ENCODE peak calls at places on chromosomes 5 and 9, in six cellular contexts. W is sigmoid colon, B is K562, R is transverse colon, Y is HCT116, C is uterus. U is an unnamed sample.

GRCh38 chr5:7464182-7464581 is 68.2 kb downstream of the ADCY2 start:
- DNase-seq in W (no peak), B (no peak), R (no peak), Y (no peak), C (no peak), U (no peak)

GRCh38 chr9:133429641-133430161 is 7.5 kb downstream of the ADAMTS13 start:
- DNase-seq in W (no peak), B (peak; percentile 67), R (peak; percentile 59), Y (no peak), C (no peak), U (peak; percentile 26)

GRCh38 chr9:26746357-26747072 is 146.1 kb downstream of the CAAP1 start:
- DNase-seq in W (no peak), B (peak; percentile 16), R (no peak), Y (peak; percentile 41), C (no peak), U (no peak)

GRCh38 chr5:128084228-128085167 is 932 bp downstream of the SLC12A2 start:
- DNase-seq in W (peak; percentile 78), B (peak; percentile 64), R (peak; percentile 47), Y (no peak), C (peak; percentile 31), U (peak; percentile 36)

GRCh38 chr5:67528953-67529352 is 332.4 kb upstream of the CD180 start:
- DNase-seq in W (no peak), B (no peak), R (no peak), Y (no peak), C (no peak), U (no peak)

GRCh38 chr5:139843991-139844390 is 48.4 kb downstream of the PSD2 start:
- DNase-seq in W (no peak), B (no peak), R (no peak), Y (no peak), C (no peak), U (no peak)

GRCh38 chr9:138080979-138081378 is 203.4 kb downstream of the CACNA1B start:
- DNase-seq in W (no peak), B (no peak), R (no peak), Y (no peak), C (peak; percentile 1), U (no peak)

GRCh38 chr9:73183917-73184861 is 32.5 kb downstream of the ANXA1 start:
- DNase-seq in W (no peak), B (peak; percentile 38), R (no peak), Y (peak; percentile 38), C (no peak), U (no peak)

GRCh38 chr5:124061663-124062062 is 549.7 kb downstream of the CSNK1G3 start:
- DNase-seq in W (peak; percentile 67), B (no peak), R (peak; percentile 16), Y (no peak), C (peak; percentile 24), U (no peak)

GRCh38 chr5:33892419-33893151 is 795 bp upstream of the ADAMTS12 start:
- DNase-seq in W (peak; percentile 73), B (no peak), R (peak; percentile 10), Y (no peak), C (peak; percentile 52), U (no peak)

GRCh38 chr5:43396762-43397304 is 15.4 kb downstream of the CCL28 start:
- DNase-seq in W (peak; percentile 64), B (no peak), R (peak; percentile 45), Y (no peak), C (peak; percentile 43), U (peak; percentile 20)

GRCh38 chr9:84357235-84357634 is 16.7 kb upstream of the SLC28A3 start:
- DNase-seq in W (no peak), B (no peak), R (no peak), Y (no peak), C (no peak), U (no peak)

GRCh38 chr5:112338681-112339337 is 80.3 kb downstream of the EPB41L4A start:
- DNase-seq in W (no peak), B (no peak), R (no peak), Y (no peak), C (no peak), U (no peak)

GRCh38 chr5:157431544-157432200 is 28.3 kb upstream of the NIPAL4 start:
- DNase-seq in W (no peak), B (peak; percentile 43), R (peak; percentile 23), Y (peak; percentile 38), C (no peak), U (no peak)

GRCh38 chr5:54484219-54484894 is 28.9 kb downstream of the HSPB3 start:
- DNase-seq in W (no peak), B (no peak), R (no peak), Y (no peak), C (no peak), U (no peak)

GRCh38 chr5:26003966-26004365 is 1034.4 kb downstream of the CDH9 start:
- DNase-seq in W (no peak), B (no peak), R (no peak), Y (no peak), C (no peak), U (no peak)

GRCh38 chr9:124755061-124755460 is 16.1 kb downstream of the NR6A1 start:
- DNase-seq in W (no peak), B (no peak), R (no peak), Y (no peak), C (no peak), U (no peak)

GRCh38 chr9:98168952-98169488 is 23.4 kb downstream of the CORO2A start:
- DNase-seq in W (peak; percentile 50), B (peak; percentile 88), R (peak; percentile 63), Y (no peak), C (no peak), U (no peak)

GRCh38 chr9:2729721-2730120 is 12.4 kb downstream of the KCNV2 start:
- DNase-seq in W (no peak), B (no peak), R (no peak), Y (no peak), C (no peak), U (no peak)

GRCh38 chr5:149060325-149060724 is 2.5 kb downstream of the SH3TC2 start:
- DNase-seq in W (no peak), B (peak; percentile 65), R (peak; percentile 45), Y (no peak), C (no peak), U (peak; percentile 71)

GRCh38 chr5:160869962-160870521 is 18.0 kb upstream of the ATP10B start:
- DNase-seq in W (no peak), B (no peak), R (no peak), Y (no peak), C (no peak), U (no peak)

GRCh38 chr5:16459451-16459850 is 6.1 kb downstream of the ZNF622 start:
- DNase-seq in W (no peak), B (no peak), R (no peak), Y (no peak), C (no peak), U (no peak)
- H3K27ac ChIP-seq in W (no peak overlapping the region), B (no peak overlapping the region), R (no peak overlapping the region), Y (no peak overlapping the region), C (no peak overlapping the region), U (peak overlapping the region; percentile 95)

GRCh38 chr9:86944974-86945867 is 2.1 kb downstream of the GAS1 start:
- DNase-seq in W (peak; percentile 71), B (no peak), R (no peak), Y (no peak), C (peak; percentile 32), U (peak; percentile 33)

GRCh38 chr9:86946712-86947145 is 577 bp downstream of the GAS1 start:
- DNase-seq in W (peak; percentile 85), B (no peak), R (peak; percentile 33), Y (no peak), C (no peak), U (peak; percentile 73)

GRCh38 chr9:86943871-86944240 is 3.5 kb downstream of the GAS1 start:
- DNase-seq in W (no peak), B (no peak), R (no peak), Y (no peak), C (no peak), U (no peak)

GRCh38 chr9:86947146-86948081 is at the start of gene GAS1:
- DNase-seq in W (peak; percentile 97), B (peak; percentile 37), R (peak; percentile 78), Y (peak; percentile 41), C (peak; percentile 88), U (peak; percentile 88)

GRCh38 chr9:86945868-86946711 is 1.2 kb downstream of the GAS1 start:
- DNase-seq in W (peak; percentile 82), B (no peak), R (peak; percentile 44), Y (no peak), C (peak; percentile 59), U (peak; percentile 61)
- TF ChIP-seq POLR2A in W (no peak), B (no peak), R (no peak), Y (no peak), C (no peak), U (no peak)

GRCh38 chr5:14296533-14297331 is 153.6 kb downstream of the TRIO start:
- DNase-seq in W (no peak), B (no peak), R (no peak), Y (no peak), C (no peak), U (no peak)

GRCh38 chr5:14298126-14298847 is 155.1 kb downstream of the TRIO start:
- DNase-seq in W (no peak), B (no peak), R (no peak), Y (no peak), C (peak; percentile 28), U (no peak)

GRCh38 chr5:14295610-14296009 is 152.5 kb downstream of the TRIO start:
- DNase-seq in W (no peak), B (no peak), R (no peak), Y (no peak), C (no peak), U (no peak)

GRCh38 chr5:14299666-14300065 is 156.5 kb downstream of the TRIO start:
- DNase-seq in W (no peak), B (no peak), R (no peak), Y (no peak), C (no peak), U (no peak)

GRCh38 chr5:14297697-14298096 is 154.6 kb downstream of the TRIO start:
- DNase-seq in W (no peak), B (no peak), R (no peak), Y (no peak), C (no peak), U (no peak)
- H3K36me3 ChIP-seq in W (peaks cover 6% of the 10 kb centered on the region), B (no peaks in the 10 kb centered on the region), R (peaks cover 20% of the 10 kb centered on the region), Y (peaks cover 3% of the 10 kb centered on the region), C (no peaks in the 10 kb centered on the region), U (peaks cover 51% of the 10 kb centered on the region)

GRCh38 chr9:96554801-96555566 is 64.7 kb downstream of the CDC14B start:
- DNase-seq in W (no peak), B (no peak), R (no peak), Y (no peak), C (no peak), U (no peak)

GRCh38 chr9:96551403-96551802 is 68.2 kb downstream of the CDC14B start:
- DNase-seq in W (no peak), B (no peak), R (no peak), Y (no peak), C (no peak), U (no peak)

GRCh38 chr9:96550659-96551058 is 69.0 kb downstream of the CDC14B start:
- DNase-seq in W (no peak), B (no peak), R (no peak), Y (no peak), C (no peak), U (no peak)

GRCh38 chr9:96554326-96554725 is 65.3 kb downstream of the CDC14B start:
- DNase-seq in W (no peak), B (no peak), R (no peak), Y (no peak), C (no peak), U (no peak)

DNA sequence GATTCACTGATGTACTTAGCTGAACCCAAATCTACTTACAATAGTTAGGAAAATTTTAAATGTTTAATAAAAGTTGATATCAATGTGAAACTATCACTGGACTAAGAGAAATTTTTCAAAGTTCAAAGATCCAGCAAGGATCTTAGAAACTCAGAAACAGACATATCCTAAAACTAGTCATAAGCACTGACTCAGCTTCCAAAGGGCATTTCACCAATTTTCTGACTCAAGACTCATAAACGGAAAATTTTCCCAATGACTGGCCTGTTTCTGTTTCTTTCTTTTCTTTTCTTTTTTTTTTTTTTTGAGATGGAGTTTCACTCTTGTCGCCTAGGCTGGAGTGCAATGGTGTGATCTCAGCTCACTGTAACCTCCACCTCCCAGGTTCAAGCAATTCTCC is 66.6 kb downstream of the CDC14B start:
- DNase-seq in W (no peak), B (no peak), R (no peak), Y (no peak), C (no peak), U (no peak)
- H3K27ac ChIP-seq in W (peak overlapping the region; percentile 15), B (no peak overlapping the region), R (peak overlapping the region; percentile 42), Y (no peak overlapping the region), C (no peak overlapping the region), U (peak overlapping the region; percentile 68)

U was measured in heart left ventricle.